ENCODE peak calls at places on chromosomes 7 and 10, in nine cellular contexts. Q is gastrocnemius medialis, R is neural progenitor cell, V is Panc1, J is SJSA1, A is NT2/D1, N is heart left ventricle, O is fibroblast of villous mesenchyme, E is suprapubic skin. C is an unnamed sample.

GRCh38 chr7:147249956-147250355 is 1133.4 kb downstream of the CNTNAP2 start:
- DNase-seq in O (no peak), V (no peak), R (no peak), A (no peak), E (no peak), Q (no peak), N (no peak), J (no peak), C (no peak)

GRCh38 chr10:6514844-6515780 is 65.0 kb downstream of the PRKCQ start:
- DNase-seq in V (no peak), J (no peak), O (no peak), A (no peak), Q (peak; percentile 36), E (no peak), R (no peak), N (no peak), C (no peak)

GRCh38 chr7:139108256-139109187 is 998 bp downstream of the ZC3HAV1 start:
- DNase-seq in E (peak; percentile 81), J (peak; percentile 50), A (no peak), R (peak; percentile 66), V (no peak), O (peak; percentile 31), N (peak; percentile 40), Q (peak; percentile 7), C (peak; percentile 32)

GRCh38 chr10:84054743-84055142 is 84.6 kb upstream of the GHITM start:
- DNase-seq in E (no peak), V (no peak), A (no peak), O (no peak), R (no peak), N (no peak), J (no peak), Q (no peak), C (no peak)

GRCh38 chr7:155694846-155695245 is 50.4 kb downstream of the RBM33 start:
- DNase-seq in J (no peak), O (no peak), R (no peak), V (no peak), E (no peak), N (no peak), A (no peak), Q (no peak), C (no peak)

GRCh38 chr10:90288403-90288933 is 569.4 kb downstream of the HTR7 start:
- DNase-seq in A (no peak), V (peak; percentile 43), R (peak; percentile 10), Q (no peak), J (peak; percentile 47), N (no peak), O (peak; percentile 69), E (no peak), C (peak; percentile 6)

GRCh38 chr10:15719899-15720634 is at the start of gene ITGA8:
- DNase-seq in O (no peak), R (peak; percentile 73), V (no peak), N (peak; percentile 28), J (peak; percentile 66), Q (no peak), A (no peak), E (no peak), C (no peak)

GRCh38 chr7:129493555-129493954 is 8.8 kb upstream of the SMKR1 start:
- DNase-seq in A (no peak), O (no peak), R (no peak), N (no peak), Q (no peak), J (no peak), V (no peak), E (no peak), C (no peak)

GRCh38 chr7:23530901-23531793 is 634 bp downstream of the TRA2A start:
- DNase-seq in A (peak; percentile 38), V (no peak), R (peak; percentile 72), E (peak; percentile 82), J (peak; percentile 60), N (peak; percentile 65), Q (peak; percentile 28), O (peak; percentile 68), C (peak; percentile 42)

DNA sequence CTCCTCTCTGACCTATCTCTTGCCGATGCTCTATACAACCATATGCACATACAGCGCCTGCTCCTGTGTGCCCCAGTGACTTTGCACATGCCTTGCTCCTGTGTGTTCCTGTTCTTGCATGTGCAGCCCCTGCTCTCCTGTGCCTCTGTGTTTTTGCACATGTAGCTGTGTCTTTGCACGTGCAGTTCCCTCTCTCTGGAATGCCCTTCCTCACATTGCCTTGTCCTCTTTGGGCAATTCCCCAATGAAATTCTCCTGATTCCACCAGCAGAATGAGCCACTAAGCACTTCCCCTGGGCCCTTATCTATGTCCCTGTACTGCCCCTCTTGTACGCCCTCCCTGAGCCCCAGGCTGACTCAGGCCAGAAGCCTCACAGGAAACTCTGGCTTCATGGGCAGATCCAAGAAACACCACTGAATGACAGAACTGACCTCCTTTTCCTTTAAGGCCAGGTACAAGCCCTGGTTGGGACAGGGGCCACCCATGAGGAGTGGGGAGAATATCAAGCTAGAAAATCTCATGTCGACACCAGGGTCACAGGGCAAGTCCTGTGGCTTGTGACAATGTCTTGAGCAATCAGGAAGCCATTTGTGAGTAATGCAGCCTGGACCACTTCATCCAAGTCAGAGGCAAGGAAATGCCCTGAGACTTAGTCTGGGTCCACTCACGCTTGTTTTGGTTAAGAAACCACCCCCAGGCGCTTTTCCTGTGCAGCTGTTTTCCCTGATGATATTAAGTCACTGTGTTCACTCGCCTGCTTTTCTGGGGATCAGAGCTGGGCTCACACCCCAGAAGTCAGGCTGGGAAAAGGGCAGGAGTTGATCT is 1.9 kb upstream of the ARHGAP22 start:
- DNase-seq in O (peak; percentile 95), V (peak; percentile 64), E (peak; percentile 58), R (no peak), N (no peak), A (no peak), J (peak; percentile 58), Q (peak; percentile 55), C (no peak)
- H3K4me3 ChIP-seq in O (no peak overlapping the region), V (no peak overlapping the region), E (no peak overlapping the region), R (no peak overlapping the region), N (no peak overlapping the region), A (no peak overlapping the region), J (no peak overlapping the region), Q (no peak overlapping the region), C (no peak overlapping the region)

GRCh38 chr7:116565981-116566380 is 41.1 kb downstream of the CAV1 start:
- DNase-seq in A (no peak), O (no peak), V (no peak), Q (no peak), N (no peak), E (no peak), J (no peak), R (no peak), C (no peak)

GRCh38 chr7:116569737-116570136 is 44.9 kb downstream of the CAV1 start:
- DNase-seq in J (peak; percentile 37), N (no peak), Q (no peak), A (no peak), V (no peak), E (no peak), R (no peak), O (peak; percentile 81), C (no peak)

GRCh38 chr7:116562529-116563121 is 37.8 kb downstream of the CAV1 start:
- DNase-seq in R (no peak), O (no peak), J (no peak), Q (no peak), A (no peak), V (no peak), E (no peak), N (no peak), C (no peak)

GRCh38 chr7:116570306-116570705 is 45.5 kb downstream of the CAV1 start:
- DNase-seq in V (no peak), Q (no peak), E (no peak), A (no peak), R (no peak), J (peak; percentile 11), N (no peak), O (no peak), C (no peak)

DNA sequence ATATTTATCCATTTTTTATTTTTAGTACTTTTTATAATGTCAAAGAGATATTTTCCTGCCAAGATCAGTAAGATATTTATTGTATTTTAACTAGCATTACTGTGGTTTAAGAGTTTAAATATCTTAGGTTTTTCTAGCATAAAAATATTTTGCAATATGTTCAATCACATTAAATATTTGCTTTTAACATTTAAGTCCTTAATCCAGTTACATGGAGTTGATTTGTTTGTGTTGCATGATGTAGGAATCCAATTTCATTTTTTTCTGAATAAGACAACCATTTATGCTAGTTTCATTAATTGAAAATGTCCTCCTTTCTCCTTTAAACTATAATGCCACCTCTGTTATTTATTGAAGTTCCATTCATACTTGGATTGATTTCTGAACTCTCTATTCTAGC is 41.8 kb downstream of the CAV1 start:
- DNase-seq in E (no peak), J (no peak), V (no peak), N (no peak), A (no peak), R (no peak), O (no peak), Q (no peak), C (no peak)
- H3K4me3 ChIP-seq in E (no peak overlapping the region), J (no peak overlapping the region), V (no peak overlapping the region), N (no peak overlapping the region), A (no peak overlapping the region), R (no peak overlapping the region), O (no peak overlapping the region), Q (no peak overlapping the region), C (no peak overlapping the region)

GRCh38 chr7:30179016-30179436 is 44.2 kb downstream of the MTURN start:
- DNase-seq in Q (no peak), N (no peak), V (no peak), R (no peak), J (no peak), O (no peak), E (no peak), A (no peak), C (peak; percentile 73)
- H3K4me3 ChIP-seq in Q (no peak overlapping the region), N (no peak overlapping the region), V (no peak overlapping the region), R (no peak overlapping the region), J (no peak overlapping the region), O (no peak overlapping the region), E (no peak overlapping the region), A (no peak overlapping the region), C (no peak overlapping the region)

GRCh38 chr10:47449102-47449978 is 34.6 kb downstream of the ANXA8 start:
- DNase-seq in N (no peak), J (peak; percentile 15), V (no peak), R (no peak), E (no peak), Q (no peak), O (no peak), A (no peak), C (no peak)
- H3K4me3 ChIP-seq in N (no peak overlapping the region), J (no peak overlapping the region), V (no peak overlapping the region), R (no peak overlapping the region), E (no peak overlapping the region), Q (no peak overlapping the region), O (no peak overlapping the region), A (no peak overlapping the region), C (no peak overlapping the region)

GRCh38 chr10:50992972-50993766 is 81.1 kb upstream of the PRKG1 start:
- DNase-seq in O (peak; percentile 92), R (peak; percentile 43), N (peak; percentile 29), J (no peak), Q (no peak), A (no peak), E (no peak), V (no peak), C (no peak)
- H3K4me3 ChIP-seq in O (peak overlapping the region; percentile 86), R (peak overlapping the region; percentile 86), N (peak overlapping the region; percentile 39), J (no peak overlapping the region), Q (peak overlapping the region; percentile 77), A (peak overlapping the region; percentile 71), E (peak overlapping the region; percentile 62), V (no peak overlapping the region), C (no peak overlapping the region)

GRCh38 chr10:46541017-46541661 is 15.3 kb downstream of the GPRIN2 start:
- DNase-seq in R (peak; percentile 90), V (no peak), A (no peak), O (no peak), E (peak; percentile 79), N (no peak), J (peak; percentile 91), Q (no peak), C (no peak)
- H3K4me3 ChIP-seq in R (peak overlapping the region; percentile 63), V (no peak overlapping the region), A (peak overlapping the region; percentile 27), O (peak overlapping the region; percentile 42), E (peak overlapping the region; percentile 30), N (no peak overlapping the region), J (peak overlapping the region; percentile 36), Q (peak overlapping the region; percentile 3), C (no peak overlapping the region)